ENCODE peak calls at places on chromosomes 16 and 17, in five cellular contexts. One of them, this sample, is unnamed.

GRCh38 chr17:43641416-43641815 is 20.3 kb downstream of the MEOX1 start:
- DNase-seq in H9: no peak
- DNase-seq in fibroblast of pulmonary artery: peak
- DNase-seq in neural crest cell: no peak
- DNase-seq in OCI-LY7: no peak
- DNase-seq in this sample: peak

GRCh38 chr17:60857521-60857920 is 179.9 kb downstream of the BCAS3 start:
- DNase-seq in H9: no peak
- DNase-seq in neural crest cell: no peak
- DNase-seq in OCI-LY7: no peak
- DNase-seq in fibroblast of pulmonary artery: no peak
- DNase-seq in this sample: no peak

GRCh38 chr17:1736348-1737281 is 6.1 kb upstream of the SERPINF2 start:
- DNase-seq in neural crest cell: no peak
- DNase-seq in OCI-LY7: no peak
- DNase-seq in fibroblast of pulmonary artery: peak
- DNase-seq in H9: no peak
- DNase-seq in this sample: peak

GRCh38 chr17:35766903-35767510 is 6.3 kb downstream of the C17orf50 start:
- DNase-seq in neural crest cell: no peak
- DNase-seq in fibroblast of pulmonary artery: peak
- DNase-seq in H9: no peak
- DNase-seq in OCI-LY7: peak
- DNase-seq in this sample: peak

GRCh38 chr17:42618442-42619150 is 9.1 kb downstream of the TUBG1 start:
- DNase-seq in neural crest cell: no peak
- DNase-seq in OCI-LY7: peak
- DNase-seq in H9: peak
- DNase-seq in fibroblast of pulmonary artery: no peak
- DNase-seq in this sample: no peak

GRCh38 chr16:50469121-50469743 is 79.0 kb upstream of the NKD1 start:
- DNase-seq in neural crest cell: no peak
- DNase-seq in H9: no peak
- DNase-seq in fibroblast of pulmonary artery: no peak
- DNase-seq in OCI-LY7: no peak
- DNase-seq in this sample: no peak

GRCh38 chr16:23148166-23148512 is 1.1 kb downstream of the USP31 start:
- DNase-seq in OCI-LY7: peak
- DNase-seq in H9: no peak
- DNase-seq in neural crest cell: no peak
- DNase-seq in fibroblast of pulmonary artery: no peak
- DNase-seq in this sample: no peak

GRCh38 chr17:57068222-57068658 is 16.8 kb upstream of the AKAP1 start:
- DNase-seq in neural crest cell: no peak
- DNase-seq in fibroblast of pulmonary artery: no peak
- DNase-seq in OCI-LY7: peak
- DNase-seq in H9: peak
- DNase-seq in this sample: no peak

GRCh38 chr17:16484445-16485169 is 7.4 kb downstream of the LRRC75A start:
- DNase-seq in fibroblast of pulmonary artery: no peak
- DNase-seq in H9: peak
- DNase-seq in OCI-LY7: no peak
- DNase-seq in neural crest cell: no peak
- DNase-seq in this sample: no peak

GRCh38 chr16:67844441-67844840 is 2.3 kb upstream of the NUTF2 start:
- DNase-seq in H9: no peak
- DNase-seq in neural crest cell: no peak
- DNase-seq in fibroblast of pulmonary artery: peak
- DNase-seq in OCI-LY7: peak
- DNase-seq in this sample: peak

GRCh38 chr16:27408012-27408601 is 6.1 kb downstream of the IL21R start:
- DNase-seq in fibroblast of pulmonary artery: peak
- DNase-seq in OCI-LY7: peak
- DNase-seq in H9: no peak
- DNase-seq in neural crest cell: no peak
- DNase-seq in this sample: peak

GRCh38 chr16:70267516-70267915 is 15.8 kb upstream of the EXOSC6 start:
- DNase-seq in fibroblast of pulmonary artery: peak
- DNase-seq in OCI-LY7: peak
- DNase-seq in H9: peak
- DNase-seq in neural crest cell: peak
- DNase-seq in this sample: peak

GRCh38 chr16:30075503-30076275 is at the start of gene PPP4C:
- DNase-seq in fibroblast of pulmonary artery: peak
- DNase-seq in H9: peak
- DNase-seq in OCI-LY7: peak
- DNase-seq in neural crest cell: peak
- DNase-seq in this sample: peak

GRCh38 chr17:48066656-48067055 is 18.5 kb downstream of the NFE2L1 start:
- DNase-seq in H9: no peak
- DNase-seq in neural crest cell: no peak
- DNase-seq in fibroblast of pulmonary artery: no peak
- DNase-seq in OCI-LY7: no peak
- DNase-seq in this sample: no peak

GRCh38 chr17:45808845-45809244 is 24.7 kb downstream of the CRHR1 start:
- DNase-seq in OCI-LY7: no peak
- DNase-seq in fibroblast of pulmonary artery: no peak
- DNase-seq in neural crest cell: no peak
- DNase-seq in H9: no peak
- DNase-seq in this sample: no peak

GRCh38 chr17:39536468-39536867 is 71.3 kb downstream of the NEUROD2 start:
- DNase-seq in fibroblast of pulmonary artery: no peak
- DNase-seq in OCI-LY7: no peak
- DNase-seq in neural crest cell: no peak
- DNase-seq in H9: no peak
- DNase-seq in this sample: no peak

GRCh38 chr17:61127960-61128359 is 271.7 kb upstream of the TBX2 start:
- DNase-seq in fibroblast of pulmonary artery: no peak
- DNase-seq in OCI-LY7: no peak
- DNase-seq in neural crest cell: no peak
- DNase-seq in H9: no peak
- DNase-seq in this sample: no peak

GRCh38 chr17:74529243-74529642 is 2.0 kb downstream of the CD300LB start:
- DNase-seq in fibroblast of pulmonary artery: no peak
- DNase-seq in neural crest cell: no peak
- DNase-seq in H9: peak
- DNase-seq in OCI-LY7: no peak
- DNase-seq in this sample: no peak

GRCh38 chr16:57976331-57976796 is 5.4 kb upstream of the CNGB1 start:
- DNase-seq in H9: no peak
- DNase-seq in OCI-LY7: no peak
- DNase-seq in neural crest cell: no peak
- DNase-seq in fibroblast of pulmonary artery: peak
- DNase-seq in this sample: peak

GRCh38 chr17:36608794-36609497 is 7.6 kb downstream of the MRM1 start:
- DNase-seq in H9: peak
- DNase-seq in OCI-LY7: peak
- DNase-seq in neural crest cell: peak
- DNase-seq in fibroblast of pulmonary artery: peak
- DNase-seq in this sample: peak

GRCh38 chr17:70447588-70447987 is 278.3 kb downstream of the KCNJ2 start:
- DNase-seq in neural crest cell: no peak
- DNase-seq in OCI-LY7: no peak
- DNase-seq in fibroblast of pulmonary artery: no peak
- DNase-seq in H9: no peak
- DNase-seq in this sample: no peak

GRCh38 chr17:78357177-78357586 is 2.7 kb downstream of the SOCS3 start:
- DNase-seq in OCI-LY7: no peak
- DNase-seq in H9: peak
- DNase-seq in fibroblast of pulmonary artery: peak
- DNase-seq in neural crest cell: no peak
- DNase-seq in this sample: peak

GRCh38 chr17:8162997-8163977 is 539 bp upstream of the VAMP2 start:
- DNase-seq in H9: peak
- DNase-seq in neural crest cell: no peak
- DNase-seq in OCI-LY7: no peak
- DNase-seq in fibroblast of pulmonary artery: no peak
- DNase-seq in this sample: no peak

GRCh38 chr16:3536851-3537250 is 36.0 kb downstream of the CLUAP1 start:
- DNase-seq in fibroblast of pulmonary artery: no peak
- DNase-seq in OCI-LY7: no peak
- DNase-seq in H9: no peak
- DNase-seq in neural crest cell: no peak
- DNase-seq in this sample: peak

GRCh38 chr17:68456529-68457167 is 648 bp downstream of the WIPI1 start:
- DNase-seq in neural crest cell: peak
- DNase-seq in fibroblast of pulmonary artery: peak
- DNase-seq in OCI-LY7: no peak
- DNase-seq in H9: peak
- DNase-seq in this sample: peak

GRCh38 chr16:84720180-84720579 is 20.4 kb downstream of the USP10 start:
- DNase-seq in neural crest cell: no peak
- DNase-seq in fibroblast of pulmonary artery: no peak
- DNase-seq in OCI-LY7: no peak
- DNase-seq in H9: no peak
- DNase-seq in this sample: peak

GRCh38 chr16:56075732-56076131 is 115.6 kb upstream of the GNAO1 start:
- DNase-seq in neural crest cell: no peak
- DNase-seq in fibroblast of pulmonary artery: no peak
- DNase-seq in OCI-LY7: no peak
- DNase-seq in H9: no peak
- DNase-seq in this sample: no peak

GRCh38 chr16:4316103-4316731 is 350 bp downstream of the GLIS2 start:
- DNase-seq in OCI-LY7: no peak
- DNase-seq in H9: no peak
- DNase-seq in neural crest cell: no peak
- DNase-seq in fibroblast of pulmonary artery: no peak
- DNase-seq in this sample: no peak

GRCh38 chr16:9256196-9256595 is 164.8 kb downstream of the HAPSTR1 start:
- DNase-seq in fibroblast of pulmonary artery: no peak
- DNase-seq in H9: peak
- DNase-seq in OCI-LY7: peak
- DNase-seq in neural crest cell: peak
- DNase-seq in this sample: no peak

GRCh38 chr17:30550512-30551273 is 73.5 kb downstream of the GOSR1 start:
- DNase-seq in H9: no peak
- DNase-seq in neural crest cell: no peak
- DNase-seq in fibroblast of pulmonary artery: peak
- DNase-seq in OCI-LY7: peak
- DNase-seq in this sample: peak

GRCh38 chr17:46984341-46984740 is 5.3 kb upstream of the RPRML start:
- DNase-seq in fibroblast of pulmonary artery: no peak
- DNase-seq in OCI-LY7: no peak
- DNase-seq in H9: no peak
- DNase-seq in neural crest cell: no peak
- DNase-seq in this sample: no peak

GRCh38 chr17:9878791-9879525 is 26.1 kb downstream of the RCVRN start:
- DNase-seq in H9: no peak
- DNase-seq in OCI-LY7: no peak
- DNase-seq in neural crest cell: no peak
- DNase-seq in fibroblast of pulmonary artery: no peak
- DNase-seq in this sample: no peak